ENCODE peak calls at places on chromosomes 3 and 15, in five cellular contexts. S is mucosa of descending colon; K is stimulated activated naive CD4-positive, alpha-beta T cell; X is prostate gland; P is cardiac fibroblast. A is an unnamed sample.
A peak's percentile ranks its signal among the peaks of the same experiment; 100 is the strongest.

GRCh38 chr15:99126930-99127329 is 22.1 kb downstream of the SYNM start:
- DNase-seq in S (no peak), K (no peak), X (no peak), P (no peak), A (no peak)

GRCh38 chr15:35209838-35210237 is 124.7 kb upstream of the NANOGP8 start:
- DNase-seq in S (no peak), K (no peak), X (no peak), P (no peak), A (no peak)

GRCh38 chr3:196941846-196942225 is 492 bp downstream of the NCBP2 start:
- DNase-seq in S (peak; percentile 71), K (peak; percentile 58), X (no peak), P (no peak), A (no peak)

GRCh38 chr3:127145266-127145665 is 47.7 kb upstream of the PRR23E start:
- DNase-seq in S (no peak), K (no peak), X (no peak), P (no peak), A (no peak)

GRCh38 chr3:178434206-178434805 is 101.9 kb upstream of the KCNMB2 start:
- DNase-seq in S (no peak), K (no peak), X (no peak), P (peak; percentile 22), A (no peak)

GRCh38 chr15:37880009-37880834 is 54.2 kb upstream of the TMCO5A start:
- DNase-seq in S (no peak), K (no peak), X (no peak), P (peak; percentile 74), A (no peak)

GRCh38 chr3:194310516-194310915 is 40.6 kb downstream of the CPN2 start:
- DNase-seq in S (no peak), K (no peak), X (no peak), P (no peak), A (no peak)

GRCh38 chr15:29664406-29664805 is 157.9 kb downstream of the TJP1 start:
- DNase-seq in S (no peak), K (no peak), X (no peak), P (no peak), A (no peak)

GRCh38 chr3:144643778-144644191 is 672.2 kb downstream of the DIPK2A start:
- DNase-seq in S (no peak), K (no peak), X (no peak), P (peak; percentile 32), A (no peak)

GRCh38 chr3:49032646-49033304 is 3.6 kb upstream of the IMPDH2 start:
- DNase-seq in S (no peak), K (no peak), X (no peak), P (no peak), A (no peak)

GRCh38 chr3:126309162-126309561 is 48.0 kb downstream of the KLF15 start:
- DNase-seq in S (no peak), K (no peak), X (no peak), P (no peak), A (no peak)

GRCh38 chr15:39133201-39133600 is 447.7 kb upstream of the THBS1 start:
- DNase-seq in S (no peak), K (no peak), X (no peak), P (peak; percentile 89), A (no peak)

GRCh38 chr15:25508369-25509002 is 69.7 kb upstream of the UBE3A start:
- DNase-seq in S (peak; percentile 3), K (no peak), X (no peak), P (peak; percentile 62), A (no peak)

GRCh38 chr3:161221881-161222600 is 930 bp downstream of the NMD3 start:
- DNase-seq in S (peak; percentile 52), K (no peak), X (peak; percentile 21), P (peak; percentile 51), A (no peak)

GRCh38 chr15:64535460-64536243 is 75.3 kb downstream of the ZNF609 start:
- DNase-seq in S (no peak), K (no peak), X (no peak), P (no peak), A (no peak)

GRCh38 chr3:81249540-81250029 is 511.9 kb downstream of the GBE1 start:
- DNase-seq in S (peak; percentile 10), K (no peak), X (no peak), P (peak; percentile 88), A (no peak)